ENCODE peak calls at places on chromosome 2, in eight cellular contexts. A is AG09319, R is nucleus accumbens, N is iPS-NIHi11, C is EL, H is AG10803, K is Caco-2, M is posterior vena cava. Z is an unnamed sample.

GRCh38 chr2:164314148-164314547 is 307.1 kb downstream of the GRB14 start:
- DNase-seq in A (no peak), R (no peak), N (no peak), C (peak), H (peak), K (no peak), M (no peak), Z (no peak)

GRCh38 chr2:69954069-69954468 is 7.4 kb downstream of the ASPRV1 start:
- DNase-seq in A (no peak), R (no peak), N (no peak), C (no peak), H (no peak), K (no peak), M (no peak), Z (no peak)

GRCh38 chr2:224819075-224819474 is 102.9 kb upstream of the CCDC195 start:
- DNase-seq in A (no peak), R (no peak), N (no peak), C (no peak), H (no peak), K (no peak), M (no peak), Z (no peak)

GRCh38 chr2:171615071-171615470 is 72.2 kb upstream of the DYNC1I2 start:
- DNase-seq in A (no peak), R (no peak), N (no peak), C (peak), H (peak), K (no peak), M (no peak), Z (no peak)

GRCh38 chr2:33903701-33904100 is 304.6 kb upstream of the FAM98A start:
- DNase-seq in A (no peak), R (no peak), N (no peak), C (no peak), H (no peak), K (no peak), M (no peak), Z (no peak)

GRCh38 chr2:130759906-130760753 is 4.8 kb downstream of the AMER3 start:
- DNase-seq in A (no peak), R (no peak), N (no peak), C (no peak), H (no peak), K (no peak), M (no peak), Z (no peak)

GRCh38 chr2:70947556-70948184 is 12.0 kb downstream of the ATP6V1B1 start:
- DNase-seq in A (no peak), R (no peak), N (no peak), C (peak), H (peak), K (no peak), M (no peak), Z (no peak)

GRCh38 chr2:188746727-188747126 is 227.4 kb upstream of the COL3A1 start:
- DNase-seq in A (no peak), R (no peak), N (no peak), C (peak), H (peak), K (no peak), M (no peak), Z (no peak)

GRCh38 chr2:128314026-128314347 is 4.7 kb downstream of the HS6ST1 start:
- DNase-seq in A (no peak), R (no peak), N (no peak), C (no peak), H (no peak), K (no peak), M (no peak), Z (no peak)

GRCh38 chr2:15704086-15704787 is 112.6 kb downstream of the DDX1 start:
- DNase-seq in A (no peak), R (no peak), N (no peak), C (no peak), H (no peak), K (no peak), M (no peak), Z (no peak)

GRCh38 chr2:73083886-73084792 is 12.6 kb upstream of the SFXN5 start:
- DNase-seq in A (no peak), R (no peak), N (no peak), C (no peak), H (no peak), K (no peak), M (no peak), Z (no peak)

GRCh38 chr2:128324897-128325410 is 6.3 kb upstream of the HS6ST1 start:
- DNase-seq in A (no peak), R (no peak), N (no peak), C (no peak), H (no peak), K (peak), M (no peak), Z (no peak)

GRCh38 chr2:203683932-203684556 is 22.4 kb upstream of the CD28 start:
- DNase-seq in A (no peak), R (no peak), N (no peak), C (peak), H (peak), K (peak), M (no peak), Z (no peak)

GRCh38 chr2:95530734-95531133 is 46.2 kb upstream of the TRIM43B start:
- DNase-seq in A (no peak), R (peak), N (no peak), C (peak), H (peak), K (no peak), M (no peak), Z (no peak)

GRCh38 chr2:19709553-19709952 is 192.2 kb downstream of the TTC32 start:
- DNase-seq in A (no peak), R (no peak), N (no peak), C (no peak), H (no peak), K (no peak), M (no peak), Z (no peak)

GRCh38 chr2:235050992-235051351 is 99.2 kb downstream of the SH3BP4 start:
- DNase-seq in A (peak), R (peak), N (peak), C (peak), H (peak), K (no peak), M (peak), Z (no peak)

GRCh38 chr2:204207851-204208250 is 271.3 kb downstream of the ICOS start:
- DNase-seq in A (no peak), R (no peak), N (no peak), C (no peak), H (no peak), K (no peak), M (no peak), Z (no peak)

GRCh38 chr2:238104521-238105311 is 4.6 kb downstream of the ESPNL start:
- DNase-seq in A (no peak), R (no peak), N (no peak), C (no peak), H (no peak), K (no peak), M (peak), Z (no peak)

GRCh38 chr2:54577035-54577434 is 120.9 kb downstream of the SPTBN1 start:
- DNase-seq in A (no peak), R (peak), N (no peak), C (no peak), H (no peak), K (no peak), M (no peak), Z (no peak)

GRCh38 chr2:193824474-193824873 is 1629.7 kb upstream of the TMEFF2 start:
- DNase-seq in A (no peak), R (no peak), N (no peak), C (peak), H (no peak), K (no peak), M (no peak), Z (no peak)

GRCh38 chr2:205060269-205060668 is 515.0 kb downstream of the PARD3B start:
- DNase-seq in A (peak), R (no peak), N (no peak), C (peak), H (peak), K (no peak), M (no peak), Z (no peak)

GRCh38 chr2:96509114-96509846 is 4.1 kb upstream of the NEURL3 start:
- DNase-seq in A (peak), R (peak), N (peak), C (peak), H (peak), K (peak), M (peak), Z (peak)

GRCh38 chr2:237128026-237128703 is 42.5 kb downstream of the COPS8 start:
- DNase-seq in A (peak), R (peak), N (peak), C (peak), H (peak), K (no peak), M (peak), Z (no peak)

GRCh38 chr2:64913357-64913869 is 75.8 kb upstream of the SLC1A4 start:
- DNase-seq in A (no peak), R (no peak), N (peak), C (no peak), H (no peak), K (peak), M (no peak), Z (no peak)

GRCh38 chr2:141611981-141612380 is 518.8 kb downstream of the LRP1B start:
- DNase-seq in A (no peak), R (no peak), N (no peak), C (peak), H (peak), K (no peak), M (no peak), Z (no peak)

GRCh38 chr2:109239720-109240119 is 110.7 kb downstream of the SH3RF3 start:
- DNase-seq in A (no peak), R (no peak), N (no peak), C (peak), H (peak), K (no peak), M (no peak), Z (no peak)

GRCh38 chr2:146801886-146802285 is 1042.9 kb upstream of the ACVR2A start:
- DNase-seq in A (no peak), R (no peak), N (no peak), C (peak), H (no peak), K (no peak), M (no peak), Z (no peak)

GRCh38 chr2:103365071-103365470 is 603.2 kb downstream of the TMEM182 start:
- DNase-seq in A (no peak), R (no peak), N (no peak), C (no peak), H (no peak), K (no peak), M (no peak), Z (no peak)

Z was measured in activated T-helper 2 cell treated with anti-CD3 and anti-CD28 coated beads, Interferon-gamma antibody, Interleukin-2, Interleukin-4, amounts not matched to agents 10 μg/mL and 5 μg/mL and 100 μg/mL, durations not matched to agents 14 hours and 24 hours and 36 hours.